ENCODE peak calls at places on chromosomes 2 and 18, in seven cellular contexts. One of them, this sample, is unnamed. For H3K9me3, the result is how much of the 10 kb centered on the place peaks cover.

GRCh38 chr18:13611058-13611615 is 115.2 kb downstream of the FAM210A start:
- DNase-seq in left ventricle myocardium inferior: peak
- DNase-seq in A549: no peak
- DNase-seq in psoas muscle: peak
- DNase-seq in heart right ventricle: peak
- DNase-seq in ascending aorta: no peak
- DNase-seq in neural progenitor cell: peak
- DNase-seq in this sample: no peak

GRCh38 chr2:201768918-201769317 is 11.8 kb downstream of the ALS2 start:
- DNase-seq in ascending aorta: no peak
- DNase-seq in heart right ventricle: no peak
- DNase-seq in neural progenitor cell: no peak
- DNase-seq in left ventricle myocardium inferior: no peak
- DNase-seq in psoas muscle: no peak
- DNase-seq in A549: no peak
- DNase-seq in this sample: no peak

GRCh38 chr2:59025157-59025757 is 784.1 kb upstream of the FANCL start:
- DNase-seq in heart right ventricle: peak
- DNase-seq in ascending aorta: no peak
- DNase-seq in A549: no peak
- DNase-seq in left ventricle myocardium inferior: peak
- DNase-seq in psoas muscle: no peak
- DNase-seq in neural progenitor cell: peak
- DNase-seq in this sample: peak

GRCh38 chr2:2127474-2127873 is 203.6 kb downstream of the MYT1L start:
- DNase-seq in ascending aorta: no peak
- DNase-seq in heart right ventricle: no peak
- DNase-seq in neural progenitor cell: no peak
- DNase-seq in A549: no peak
- DNase-seq in left ventricle myocardium inferior: no peak
- DNase-seq in psoas muscle: no peak
- DNase-seq in this sample: no peak

GRCh38 chr18:50104421-50104820 is 90.5 kb downstream of the MYO5B start:
- DNase-seq in left ventricle myocardium inferior: no peak
- DNase-seq in A549: no peak
- DNase-seq in neural progenitor cell: no peak
- DNase-seq in ascending aorta: no peak
- DNase-seq in psoas muscle: no peak
- DNase-seq in heart right ventricle: no peak
- DNase-seq in this sample: no peak

GRCh38 chr18:32612651-32613050 is 142.0 kb upstream of the GAREM1 start:
- DNase-seq in A549: no peak
- DNase-seq in psoas muscle: no peak
- DNase-seq in ascending aorta: no peak
- DNase-seq in left ventricle myocardium inferior: no peak
- DNase-seq in neural progenitor cell: no peak
- DNase-seq in heart right ventricle: no peak
- DNase-seq in this sample: no peak

GRCh38 chr2:1674766-1675397 is 69.4 kb downstream of the PXDN start:
- DNase-seq in ascending aorta: no peak
- DNase-seq in left ventricle myocardium inferior: no peak
- DNase-seq in psoas muscle: no peak
- DNase-seq in heart right ventricle: no peak
- DNase-seq in A549: no peak
- DNase-seq in neural progenitor cell: no peak
- DNase-seq in this sample: no peak

GRCh38 chr2:99141110-99142108 is at the start of gene C2orf15:
- DNase-seq in A549: peak
- DNase-seq in neural progenitor cell: peak
- DNase-seq in psoas muscle: peak
- DNase-seq in left ventricle myocardium inferior: peak
- DNase-seq in ascending aorta: peak
- DNase-seq in heart right ventricle: peak
- DNase-seq in this sample: peak

GRCh38 chr2:144509001-144509545 is 10.8 kb downstream of the ZEB2 start:
- DNase-seq in left ventricle myocardium inferior: no peak
- DNase-seq in ascending aorta: no peak
- DNase-seq in neural progenitor cell: peak
- DNase-seq in heart right ventricle: no peak
- DNase-seq in psoas muscle: no peak
- DNase-seq in A549: no peak
- DNase-seq in this sample: no peak

GRCh38 chr2:636649-637405 is 40.4 kb downstream of the TMEM18 start:
- DNase-seq in ascending aorta: peak
- DNase-seq in A549: peak
- DNase-seq in psoas muscle: peak
- DNase-seq in left ventricle myocardium inferior: peak
- DNase-seq in heart right ventricle: peak
- DNase-seq in neural progenitor cell: peak
- DNase-seq in this sample: peak

GRCh38 chr2:147488472-147488871 is 356.4 kb upstream of the ACVR2A start:
- DNase-seq in left ventricle myocardium inferior: no peak
- DNase-seq in A549: no peak
- DNase-seq in heart right ventricle: no peak
- DNase-seq in neural progenitor cell: peak
- DNase-seq in ascending aorta: no peak
- DNase-seq in psoas muscle: no peak
- DNase-seq in this sample: no peak

GRCh38 chr2:215712219-215712849 is 276.5 kb upstream of the FN1 start:
- DNase-seq in heart right ventricle: no peak
- DNase-seq in left ventricle myocardium inferior: no peak
- DNase-seq in neural progenitor cell: no peak
- DNase-seq in psoas muscle: no peak
- DNase-seq in A549: no peak
- DNase-seq in ascending aorta: no peak
- DNase-seq in this sample: no peak

GRCh38 chr2:120237491-120237902 is 14.3 kb upstream of the TMEM185B start:
- DNase-seq in heart right ventricle: no peak
- DNase-seq in A549: peak
- DNase-seq in psoas muscle: no peak
- DNase-seq in neural progenitor cell: peak
- DNase-seq in ascending aorta: peak
- DNase-seq in left ventricle myocardium inferior: no peak
- DNase-seq in this sample: no peak

GRCh38 chr2:128797937-128798336 is 479.3 kb upstream of the HS6ST1 start:
- DNase-seq in psoas muscle: no peak
- DNase-seq in neural progenitor cell: no peak
- DNase-seq in A549: no peak
- DNase-seq in left ventricle myocardium inferior: no peak
- DNase-seq in ascending aorta: no peak
- DNase-seq in heart right ventricle: no peak
- DNase-seq in this sample: no peak

GRCh38 chr18:51149605-51150429 is 47.7 kb downstream of the MEX3C start:
- DNase-seq in A549: no peak
- DNase-seq in left ventricle myocardium inferior: no peak
- DNase-seq in ascending aorta: no peak
- DNase-seq in psoas muscle: no peak
- DNase-seq in neural progenitor cell: no peak
- DNase-seq in heart right ventricle: no peak
- DNase-seq in this sample: no peak

GRCh38 chr2:238449909-238450417 is 23.2 kb downstream of the ASB1 start:
- DNase-seq in A549: no peak
- DNase-seq in left ventricle myocardium inferior: peak
- DNase-seq in psoas muscle: peak
- DNase-seq in neural progenitor cell: no peak
- DNase-seq in heart right ventricle: peak
- DNase-seq in ascending aorta: no peak
- DNase-seq in this sample: no peak

GRCh38 chr2:95730813-95731212 is 139.0 kb downstream of the TRIM43 start:
- DNase-seq in left ventricle myocardium inferior: no peak
- DNase-seq in ascending aorta: no peak
- DNase-seq in heart right ventricle: no peak
- DNase-seq in psoas muscle: no peak
- DNase-seq in A549: no peak
- DNase-seq in neural progenitor cell: no peak
- DNase-seq in this sample: no peak

GRCh38 chr2:74952575-74952974 is 5.9 kb upstream of the POLE4 start:
- DNase-seq in neural progenitor cell: no peak
- DNase-seq in ascending aorta: no peak
- DNase-seq in psoas muscle: no peak
- DNase-seq in left ventricle myocardium inferior: no peak
- DNase-seq in heart right ventricle: no peak
- DNase-seq in A549: no peak
- DNase-seq in this sample: no peak
- H3K9me3 ChIP-seq in neural progenitor cell: under half
- H3K9me3 ChIP-seq in ascending aorta: under half
- H3K9me3 ChIP-seq in psoas muscle: under half
- H3K9me3 ChIP-seq in left ventricle myocardium inferior: under half
- H3K9me3 ChIP-seq in heart right ventricle: under half
- H3K9me3 ChIP-seq in A549: under half
- H3K9me3 ChIP-seq in this sample: under half

GRCh38 chr2:217165547-217165946 is 305.7 kb upstream of the TNP1 start:
- DNase-seq in heart right ventricle: no peak
- DNase-seq in ascending aorta: no peak
- DNase-seq in A549: no peak
- DNase-seq in psoas muscle: no peak
- DNase-seq in neural progenitor cell: no peak
- DNase-seq in left ventricle myocardium inferior: no peak
- DNase-seq in this sample: no peak
- H3K9me3 ChIP-seq in heart right ventricle: under half
- H3K9me3 ChIP-seq in ascending aorta: under half
- H3K9me3 ChIP-seq in A549: under half
- H3K9me3 ChIP-seq in psoas muscle: under half
- H3K9me3 ChIP-seq in neural progenitor cell: under half
- H3K9me3 ChIP-seq in left ventricle myocardium inferior: under half
- H3K9me3 ChIP-seq in this sample: under half

GRCh38 chr2:27591745-27592144 is 8.9 kb downstream of the ZNF512 start:
- DNase-seq in heart right ventricle: no peak
- DNase-seq in ascending aorta: no peak
- DNase-seq in neural progenitor cell: no peak
- DNase-seq in psoas muscle: no peak
- DNase-seq in left ventricle myocardium inferior: no peak
- DNase-seq in A549: no peak
- DNase-seq in this sample: no peak
- H3K9me3 ChIP-seq in heart right ventricle: under half
- H3K9me3 ChIP-seq in ascending aorta: under half
- H3K9me3 ChIP-seq in neural progenitor cell: under half
- H3K9me3 ChIP-seq in psoas muscle: under half
- H3K9me3 ChIP-seq in left ventricle myocardium inferior: half or more
- H3K9me3 ChIP-seq in A549: under half
- H3K9me3 ChIP-seq in this sample: under half

GRCh38 chr18:78927156-78927555 is 52.5 kb upstream of the SALL3 start:
- DNase-seq in A549: no peak
- DNase-seq in left ventricle myocardium inferior: no peak
- DNase-seq in neural progenitor cell: no peak
- DNase-seq in psoas muscle: no peak
- DNase-seq in ascending aorta: no peak
- DNase-seq in heart right ventricle: no peak
- DNase-seq in this sample: no peak

GRCh38 chr18:78927616-78928015 is 52.0 kb upstream of the SALL3 start:
- DNase-seq in A549: no peak
- DNase-seq in left ventricle myocardium inferior: no peak
- DNase-seq in heart right ventricle: no peak
- DNase-seq in ascending aorta: no peak
- DNase-seq in psoas muscle: no peak
- DNase-seq in neural progenitor cell: no peak
- DNase-seq in this sample: no peak

GRCh38 chr18:78925193-78925540 is 54.5 kb upstream of the SALL3 start:
- DNase-seq in heart right ventricle: no peak
- DNase-seq in ascending aorta: no peak
- DNase-seq in neural progenitor cell: no peak
- DNase-seq in left ventricle myocardium inferior: no peak
- DNase-seq in psoas muscle: no peak
- DNase-seq in A549: no peak
- DNase-seq in this sample: no peak

GRCh38 chr18:78925557-78926242 is 53.9 kb upstream of the SALL3 start:
- DNase-seq in left ventricle myocardium inferior: no peak
- DNase-seq in heart right ventricle: no peak
- DNase-seq in ascending aorta: peak
- DNase-seq in A549: no peak
- DNase-seq in neural progenitor cell: no peak
- DNase-seq in psoas muscle: no peak
- DNase-seq in this sample: no peak

DNA sequence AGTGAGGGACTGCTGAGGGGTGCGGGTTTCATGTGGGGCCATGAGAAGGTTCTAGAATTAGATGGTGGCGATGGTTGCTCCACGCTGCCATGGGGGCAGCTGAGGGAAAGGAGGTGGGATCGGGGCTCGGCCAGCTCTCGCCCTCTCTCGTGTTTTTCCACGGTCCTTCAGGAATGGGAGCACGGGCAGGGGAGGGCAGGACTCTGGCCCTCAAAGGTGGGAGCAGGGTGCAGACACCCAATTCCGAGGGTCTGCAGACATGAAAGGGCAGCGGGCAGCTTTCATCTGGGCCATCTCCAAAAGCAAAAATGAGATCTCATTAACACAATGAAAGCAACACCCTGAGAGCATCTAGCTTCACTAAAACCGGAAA is 53.4 kb upstream of the SALL3 start:
- DNase-seq in psoas muscle: no peak
- DNase-seq in ascending aorta: no peak
- DNase-seq in left ventricle myocardium inferior: no peak
- DNase-seq in A549: no peak
- DNase-seq in heart right ventricle: no peak
- DNase-seq in neural progenitor cell: no peak
- DNase-seq in this sample: no peak
- H3K9me3 ChIP-seq in psoas muscle: under half
- H3K9me3 ChIP-seq in ascending aorta: under half
- H3K9me3 ChIP-seq in left ventricle myocardium inferior: under half
- H3K9me3 ChIP-seq in A549: under half
- H3K9me3 ChIP-seq in heart right ventricle: under half
- H3K9me3 ChIP-seq in neural progenitor cell: under half
- H3K9me3 ChIP-seq in this sample: under half